ENCODE peak calls at places on chromosomes 5 and 9, in seven cellular contexts. One of them, this sample, is unnamed.

GRCh38 chr9:88313364-88314220 is 74.7 kb upstream of the SPIN1 start:
- DNase-seq in neuronal stem cell: no peak
- DNase-seq in stomach: no peak
- DNase-seq in WERI-Rb-1: no peak
- DNase-seq in right lobe of liver: no peak
- DNase-seq in prostate gland: no peak
- DNase-seq in cardiac muscle cell: no peak
- DNase-seq in this sample: no peak

GRCh38 chr5:39072915-39073758 is 1.1 kb downstream of the RICTOR start:
- DNase-seq in neuronal stem cell: peak; percentile 40
- DNase-seq in stomach: peak; percentile 47
- DNase-seq in WERI-Rb-1: peak; percentile 37
- DNase-seq in right lobe of liver: peak; percentile 70
- DNase-seq in prostate gland: peak; percentile 39
- DNase-seq in cardiac muscle cell: peak; percentile 50
- DNase-seq in this sample: peak; percentile 63

GRCh38 chr5:97618721-97619120 is 435.7 kb upstream of the RIOK2 start:
- DNase-seq in neuronal stem cell: no peak
- DNase-seq in stomach: no peak
- DNase-seq in WERI-Rb-1: no peak
- DNase-seq in right lobe of liver: no peak
- DNase-seq in prostate gland: no peak
- DNase-seq in cardiac muscle cell: no peak
- DNase-seq in this sample: no peak

GRCh38 chr5:95032801-95033200 is 252.1 kb downstream of the MCTP1 start:
- DNase-seq in neuronal stem cell: no peak
- DNase-seq in stomach: no peak
- DNase-seq in WERI-Rb-1: no peak
- DNase-seq in right lobe of liver: no peak
- DNase-seq in prostate gland: no peak
- DNase-seq in cardiac muscle cell: no peak
- DNase-seq in this sample: no peak

GRCh38 chr9:137959641-137960411 is 82.2 kb downstream of the CACNA1B start:
- DNase-seq in neuronal stem cell: no peak
- DNase-seq in stomach: peak; percentile 22
- DNase-seq in WERI-Rb-1: no peak
- DNase-seq in right lobe of liver: no peak
- DNase-seq in prostate gland: no peak
- DNase-seq in cardiac muscle cell: no peak
- DNase-seq in this sample: no peak

GRCh38 chr5:142466195-142466951 is 141.6 kb upstream of the SPRY4 start:
- DNase-seq in neuronal stem cell: no peak
- DNase-seq in stomach: no peak
- DNase-seq in WERI-Rb-1: peak; percentile 82
- DNase-seq in right lobe of liver: no peak
- DNase-seq in prostate gland: no peak
- DNase-seq in cardiac muscle cell: no peak
- DNase-seq in this sample: no peak

GRCh38 chr5:66378407-66378806 is 217.8 kb upstream of the MAST4 start:
- DNase-seq in neuronal stem cell: no peak
- DNase-seq in stomach: no peak
- DNase-seq in WERI-Rb-1: no peak
- DNase-seq in right lobe of liver: no peak
- DNase-seq in prostate gland: no peak
- DNase-seq in cardiac muscle cell: no peak
- DNase-seq in this sample: no peak

GRCh38 chr5:110790673-110791072 is 51.9 kb downstream of the SLC25A46 start:
- DNase-seq in neuronal stem cell: no peak
- DNase-seq in stomach: no peak
- DNase-seq in WERI-Rb-1: no peak
- DNase-seq in right lobe of liver: no peak
- DNase-seq in prostate gland: no peak
- DNase-seq in cardiac muscle cell: no peak
- DNase-seq in this sample: no peak

GRCh38 chr5:10923310-10923709 is 162.3 kb upstream of the DAP start:
- DNase-seq in neuronal stem cell: no peak
- DNase-seq in stomach: no peak
- DNase-seq in WERI-Rb-1: no peak
- DNase-seq in right lobe of liver: no peak
- DNase-seq in prostate gland: no peak
- DNase-seq in cardiac muscle cell: no peak
- DNase-seq in this sample: no peak

GRCh38 chr9:79452265-79452664 is 119.5 kb upstream of the TLE4 start:
- DNase-seq in neuronal stem cell: no peak
- DNase-seq in stomach: no peak
- DNase-seq in WERI-Rb-1: no peak
- DNase-seq in right lobe of liver: no peak
- DNase-seq in prostate gland: no peak
- DNase-seq in cardiac muscle cell: no peak
- DNase-seq in this sample: no peak

GRCh38 chr9:93655621-93656425 is 79.4 kb downstream of the PHF2 start:
- DNase-seq in neuronal stem cell: no peak
- DNase-seq in stomach: no peak
- DNase-seq in WERI-Rb-1: peak; percentile 11
- DNase-seq in right lobe of liver: peak; percentile 14
- DNase-seq in prostate gland: no peak
- DNase-seq in cardiac muscle cell: no peak
- DNase-seq in this sample: peak; percentile 65

GRCh38 chr5:178544166-178544834 is 45.9 kb downstream of the COL23A1 start:
- DNase-seq in neuronal stem cell: no peak
- DNase-seq in stomach: no peak
- DNase-seq in WERI-Rb-1: no peak
- DNase-seq in right lobe of liver: no peak
- DNase-seq in prostate gland: no peak
- DNase-seq in cardiac muscle cell: no peak
- DNase-seq in this sample: no peak

DNA sequence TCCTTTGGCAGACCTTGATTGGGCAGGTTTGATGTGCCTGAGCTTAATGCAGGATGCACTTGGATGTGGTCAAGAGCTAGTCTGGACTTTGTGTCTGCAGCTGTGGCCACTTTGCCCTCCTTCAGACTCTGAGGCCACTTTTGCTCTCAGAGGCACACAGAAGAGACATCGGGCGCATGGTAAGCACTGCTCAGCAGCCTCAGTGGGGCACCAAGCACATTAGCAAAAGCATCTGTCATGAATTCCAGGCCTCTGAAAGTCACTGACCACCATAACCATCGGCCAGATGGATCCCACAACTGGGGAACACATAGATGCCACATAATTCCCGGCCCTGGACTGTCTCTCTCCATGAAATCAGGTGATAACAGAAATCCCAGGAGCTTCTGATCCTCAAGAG is 34.3 kb upstream of the ZNF782 start:
- DNase-seq in neuronal stem cell: no peak
- DNase-seq in stomach: no peak
- DNase-seq in WERI-Rb-1: no peak
- DNase-seq in right lobe of liver: no peak
- DNase-seq in prostate gland: no peak
- DNase-seq in cardiac muscle cell: no peak
- DNase-seq in this sample: no peak
- H3K4me3 ChIP-seq in neuronal stem cell: no peak overlapping the region
- H3K4me3 ChIP-seq in stomach: no peak overlapping the region
- H3K4me3 ChIP-seq in WERI-Rb-1: no peak overlapping the region
- H3K4me3 ChIP-seq in right lobe of liver: no peak overlapping the region
- H3K4me3 ChIP-seq in prostate gland: no peak overlapping the region
- H3K4me3 ChIP-seq in cardiac muscle cell: no peak overlapping the region
- H3K4me3 ChIP-seq in this sample: no peak overlapping the region

GRCh38 chr5:59099995-59100345 is 517.1 kb downstream of the RAB3C start:
- DNase-seq in neuronal stem cell: no peak
- DNase-seq in stomach: no peak
- DNase-seq in WERI-Rb-1: no peak
- DNase-seq in right lobe of liver: no peak
- DNase-seq in prostate gland: peak; percentile 66
- DNase-seq in cardiac muscle cell: no peak
- DNase-seq in this sample: no peak
- H3K27ac ChIP-seq in neuronal stem cell: no peak overlapping the region
- H3K27ac ChIP-seq in stomach: no peak overlapping the region
- H3K27ac ChIP-seq in WERI-Rb-1: no peak overlapping the region
- H3K27ac ChIP-seq in right lobe of liver: no peak overlapping the region
- H3K27ac ChIP-seq in prostate gland: no peak overlapping the region
- H3K27ac ChIP-seq in cardiac muscle cell: no peak overlapping the region
- H3K27ac ChIP-seq in this sample: no peak overlapping the region

GRCh38 chr9:76358628-76359283 is 35.5 kb downstream of the RFK start:
- DNase-seq in neuronal stem cell: no peak
- DNase-seq in stomach: no peak
- DNase-seq in WERI-Rb-1: no peak
- DNase-seq in right lobe of liver: no peak
- DNase-seq in prostate gland: no peak
- DNase-seq in cardiac muscle cell: no peak
- DNase-seq in this sample: no peak
- H3K4me3 ChIP-seq in neuronal stem cell: no peak overlapping the region
- H3K4me3 ChIP-seq in stomach: no peak overlapping the region
- H3K4me3 ChIP-seq in WERI-Rb-1: no peak overlapping the region
- H3K4me3 ChIP-seq in right lobe of liver: no peak overlapping the region
- H3K4me3 ChIP-seq in prostate gland: no peak overlapping the region
- H3K4me3 ChIP-seq in cardiac muscle cell: no peak overlapping the region
- H3K4me3 ChIP-seq in this sample: no peak overlapping the region

GRCh38 chr5:132907161-132907560 is 33.7 kb downstream of the LEAP2 start:
- DNase-seq in neuronal stem cell: no peak
- DNase-seq in stomach: no peak
- DNase-seq in WERI-Rb-1: no peak
- DNase-seq in right lobe of liver: no peak
- DNase-seq in prostate gland: no peak
- DNase-seq in cardiac muscle cell: no peak
- DNase-seq in this sample: no peak

GRCh38 chr5:132905938-132906337 is 32.5 kb downstream of the LEAP2 start:
- DNase-seq in neuronal stem cell: no peak
- DNase-seq in stomach: no peak
- DNase-seq in WERI-Rb-1: no peak
- DNase-seq in right lobe of liver: no peak
- DNase-seq in prostate gland: peak; percentile 30
- DNase-seq in cardiac muscle cell: no peak
- DNase-seq in this sample: no peak

GRCh38 chr5:132915681-132916080 is 42.2 kb downstream of the LEAP2 start:
- DNase-seq in neuronal stem cell: no peak
- DNase-seq in stomach: no peak
- DNase-seq in WERI-Rb-1: no peak
- DNase-seq in right lobe of liver: no peak
- DNase-seq in prostate gland: no peak
- DNase-seq in cardiac muscle cell: no peak
- DNase-seq in this sample: no peak

GRCh38 chr5:132909702-132910101 is 36.2 kb downstream of the LEAP2 start:
- DNase-seq in neuronal stem cell: no peak
- DNase-seq in stomach: no peak
- DNase-seq in WERI-Rb-1: no peak
- DNase-seq in right lobe of liver: no peak
- DNase-seq in prostate gland: no peak
- DNase-seq in cardiac muscle cell: no peak
- DNase-seq in this sample: no peak
- H3K27ac ChIP-seq in neuronal stem cell: no peak overlapping the region
- H3K27ac ChIP-seq in stomach: no peak overlapping the region
- H3K27ac ChIP-seq in WERI-Rb-1: no peak overlapping the region
- H3K27ac ChIP-seq in right lobe of liver: no peak overlapping the region
- H3K27ac ChIP-seq in prostate gland: no peak overlapping the region
- H3K27ac ChIP-seq in cardiac muscle cell: peak overlapping the region; percentile 30
- H3K27ac ChIP-seq in this sample: no peak overlapping the region

This sample was measured in left lung.